ENCODE peak calls at places on chromosomes 4 and X, in nine cellular contexts. One of them, this sample, is unnamed.

GRCh38 chrX:10761447-10761846 is 141.1 kb upstream of the MID1 start:
- DNase-seq in upper lobe of right lung: no peak
- DNase-seq in NCI-H460: no peak
- DNase-seq in EL: no peak
- DNase-seq in NCI-H187: no peak
- DNase-seq in endothelial cell: no peak
- DNase-seq in GM20000: no peak
- DNase-seq in activated T-cell treated with anti-CD3 and anti-CD28 coated beads for 24 hours: no peak
- DNase-seq in activated gamma-delta T cell treated with Interleukin-2 at 50 U/mL for 16 hours: no peak
- DNase-seq in this sample: no peak

GRCh38 chr4:5069916-5070315 is 18.6 kb downstream of the STK32B start:
- DNase-seq in NCI-H460: no peak
- DNase-seq in upper lobe of right lung: no peak
- DNase-seq in NCI-H187: no peak
- DNase-seq in EL: no peak
- DNase-seq in GM20000: no peak
- DNase-seq in activated T-cell treated with anti-CD3 and anti-CD28 coated beads for 24 hours: no peak
- DNase-seq in activated gamma-delta T cell treated with Interleukin-2 at 50 U/mL for 16 hours: no peak
- DNase-seq in endothelial cell: no peak
- DNase-seq in this sample: no peak

GRCh38 chr4:25783943-25784342 is 78.8 kb downstream of the SEL1L3 start:
- DNase-seq in upper lobe of right lung: no peak
- DNase-seq in EL: no peak
- DNase-seq in NCI-H460: no peak
- DNase-seq in endothelial cell: no peak
- DNase-seq in NCI-H187: no peak
- DNase-seq in activated T-cell treated with anti-CD3 and anti-CD28 coated beads for 24 hours: no peak
- DNase-seq in GM20000: no peak
- DNase-seq in activated gamma-delta T cell treated with Interleukin-2 at 50 U/mL for 16 hours: no peak
- DNase-seq in this sample: no peak

GRCh38 chr4:156734965-156735895 is 236.4 kb downstream of the PDGFC start:
- DNase-seq in EL: peak
- DNase-seq in endothelial cell: no peak
- DNase-seq in upper lobe of right lung: no peak
- DNase-seq in NCI-H460: no peak
- DNase-seq in activated gamma-delta T cell treated with Interleukin-2 at 50 U/mL for 16 hours: no peak
- DNase-seq in GM20000: no peak
- DNase-seq in activated T-cell treated with anti-CD3 and anti-CD28 coated beads for 24 hours: no peak
- DNase-seq in NCI-H187: no peak
- DNase-seq in this sample: no peak

GRCh38 chr4:120509719-120510118 is 412.8 kb downstream of the PRDM5 start:
- DNase-seq in GM20000: no peak
- DNase-seq in activated T-cell treated with anti-CD3 and anti-CD28 coated beads for 24 hours: no peak
- DNase-seq in NCI-H187: no peak
- DNase-seq in endothelial cell: no peak
- DNase-seq in NCI-H460: no peak
- DNase-seq in EL: no peak
- DNase-seq in activated gamma-delta T cell treated with Interleukin-2 at 50 U/mL for 16 hours: no peak
- DNase-seq in upper lobe of right lung: no peak
- DNase-seq in this sample: no peak

GRCh38 chrX:154020500-154021115 is 906 bp upstream of the IRAK1 start:
- DNase-seq in GM20000: no peak
- DNase-seq in NCI-H187: no peak
- DNase-seq in EL: peak
- DNase-seq in upper lobe of right lung: no peak
- DNase-seq in NCI-H460: no peak
- DNase-seq in activated gamma-delta T cell treated with Interleukin-2 at 50 U/mL for 16 hours: no peak
- DNase-seq in activated T-cell treated with anti-CD3 and anti-CD28 coated beads for 24 hours: no peak
- DNase-seq in endothelial cell: no peak
- DNase-seq in this sample: no peak

GRCh38 chr4:153785830-153786721 is 2.8 kb downstream of the SFRP2 start:
- DNase-seq in upper lobe of right lung: no peak
- DNase-seq in EL: no peak
- DNase-seq in endothelial cell: no peak
- DNase-seq in activated gamma-delta T cell treated with Interleukin-2 at 50 U/mL for 16 hours: no peak
- DNase-seq in activated T-cell treated with anti-CD3 and anti-CD28 coated beads for 24 hours: no peak
- DNase-seq in GM20000: no peak
- DNase-seq in NCI-H187: no peak
- DNase-seq in NCI-H460: peak
- DNase-seq in this sample: no peak

GRCh38 chrX:48604701-48605100 is 7.4 kb downstream of the WDR13 start:
- DNase-seq in GM20000: no peak
- DNase-seq in NCI-H187: no peak
- DNase-seq in activated gamma-delta T cell treated with Interleukin-2 at 50 U/mL for 16 hours: no peak
- DNase-seq in upper lobe of right lung: no peak
- DNase-seq in endothelial cell: no peak
- DNase-seq in EL: no peak
- DNase-seq in NCI-H460: no peak
- DNase-seq in activated T-cell treated with anti-CD3 and anti-CD28 coated beads for 24 hours: no peak
- DNase-seq in this sample: no peak

GRCh38 chr4:2256781-2257191 is 5.1 kb downstream of the MXD4 start:
- DNase-seq in NCI-H460: no peak
- DNase-seq in upper lobe of right lung: peak
- DNase-seq in activated gamma-delta T cell treated with Interleukin-2 at 50 U/mL for 16 hours: no peak
- DNase-seq in endothelial cell: peak
- DNase-seq in GM20000: no peak
- DNase-seq in EL: no peak
- DNase-seq in NCI-H187: no peak
- DNase-seq in activated T-cell treated with anti-CD3 and anti-CD28 coated beads for 24 hours: no peak
- DNase-seq in this sample: no peak

GRCh38 chr4:108247511-108248088 is 78.9 kb upstream of the LEF1 start:
- DNase-seq in EL: no peak
- DNase-seq in activated T-cell treated with anti-CD3 and anti-CD28 coated beads for 24 hours: no peak
- DNase-seq in upper lobe of right lung: peak
- DNase-seq in endothelial cell: no peak
- DNase-seq in activated gamma-delta T cell treated with Interleukin-2 at 50 U/mL for 16 hours: no peak
- DNase-seq in NCI-H187: peak
- DNase-seq in GM20000: no peak
- DNase-seq in NCI-H460: no peak
- DNase-seq in this sample: no peak

GRCh38 chr4:14117575-14118228 is 490.2 kb upstream of the BOD1L1 start:
- DNase-seq in NCI-H187: no peak
- DNase-seq in activated T-cell treated with anti-CD3 and anti-CD28 coated beads for 24 hours: no peak
- DNase-seq in upper lobe of right lung: no peak
- DNase-seq in NCI-H460: no peak
- DNase-seq in EL: no peak
- DNase-seq in GM20000: no peak
- DNase-seq in endothelial cell: no peak
- DNase-seq in activated gamma-delta T cell treated with Interleukin-2 at 50 U/mL for 16 hours: no peak
- DNase-seq in this sample: peak

GRCh38 chr4:8015512-8015911 is 75.9 kb upstream of the AFAP1 start:
- DNase-seq in NCI-H187: no peak
- DNase-seq in activated gamma-delta T cell treated with Interleukin-2 at 50 U/mL for 16 hours: no peak
- DNase-seq in upper lobe of right lung: no peak
- DNase-seq in NCI-H460: peak
- DNase-seq in EL: peak
- DNase-seq in endothelial cell: no peak
- DNase-seq in GM20000: no peak
- DNase-seq in activated T-cell treated with anti-CD3 and anti-CD28 coated beads for 24 hours: no peak
- DNase-seq in this sample: no peak

GRCh38 chr4:6996481-6996880 is 46.7 kb upstream of the TADA2B start:
- DNase-seq in upper lobe of right lung: no peak
- DNase-seq in activated T-cell treated with anti-CD3 and anti-CD28 coated beads for 24 hours: no peak
- DNase-seq in GM20000: no peak
- DNase-seq in activated gamma-delta T cell treated with Interleukin-2 at 50 U/mL for 16 hours: no peak
- DNase-seq in endothelial cell: no peak
- DNase-seq in NCI-H460: no peak
- DNase-seq in EL: no peak
- DNase-seq in NCI-H187: no peak
- DNase-seq in this sample: no peak

GRCh38 chrX:83510466-83511181 is 2.5 kb downstream of the POU3F4 start:
- DNase-seq in endothelial cell: no peak
- DNase-seq in activated T-cell treated with anti-CD3 and anti-CD28 coated beads for 24 hours: no peak
- DNase-seq in GM20000: no peak
- DNase-seq in upper lobe of right lung: no peak
- DNase-seq in EL: no peak
- DNase-seq in NCI-H460: no peak
- DNase-seq in activated gamma-delta T cell treated with Interleukin-2 at 50 U/mL for 16 hours: no peak
- DNase-seq in NCI-H187: no peak
- DNase-seq in this sample: no peak

GRCh38 chr4:168831919-168832745 is 177.9 kb downstream of the CBR4 start:
- DNase-seq in NCI-H460: peak
- DNase-seq in activated T-cell treated with anti-CD3 and anti-CD28 coated beads for 24 hours: peak
- DNase-seq in NCI-H187: no peak
- DNase-seq in upper lobe of right lung: peak
- DNase-seq in activated gamma-delta T cell treated with Interleukin-2 at 50 U/mL for 16 hours: peak
- DNase-seq in endothelial cell: peak
- DNase-seq in GM20000: peak
- DNase-seq in EL: peak
- DNase-seq in this sample: no peak

GRCh38 chr4:177308125-177308524 is 1.5 kb upstream of the NEIL3 start:
- DNase-seq in NCI-H460: peak
- DNase-seq in activated gamma-delta T cell treated with Interleukin-2 at 50 U/mL for 16 hours: no peak
- DNase-seq in upper lobe of right lung: no peak
- DNase-seq in NCI-H187: no peak
- DNase-seq in EL: peak
- DNase-seq in activated T-cell treated with anti-CD3 and anti-CD28 coated beads for 24 hours: no peak
- DNase-seq in endothelial cell: no peak
- DNase-seq in GM20000: no peak
- DNase-seq in this sample: no peak

GRCh38 chr4:168200685-168201084 is 108.3 kb downstream of the ANXA10 start:
- DNase-seq in EL: no peak
- DNase-seq in upper lobe of right lung: no peak
- DNase-seq in endothelial cell: no peak
- DNase-seq in activated T-cell treated with anti-CD3 and anti-CD28 coated beads for 24 hours: no peak
- DNase-seq in activated gamma-delta T cell treated with Interleukin-2 at 50 U/mL for 16 hours: no peak
- DNase-seq in NCI-H187: no peak
- DNase-seq in GM20000: no peak
- DNase-seq in NCI-H460: no peak
- DNase-seq in this sample: no peak

GRCh38 chr4:88753658-88754431 is 56.2 kb upstream of the NAP1L5 start:
- DNase-seq in NCI-H460: no peak
- DNase-seq in EL: no peak
- DNase-seq in activated gamma-delta T cell treated with Interleukin-2 at 50 U/mL for 16 hours: no peak
- DNase-seq in endothelial cell: no peak
- DNase-seq in GM20000: no peak
- DNase-seq in activated T-cell treated with anti-CD3 and anti-CD28 coated beads for 24 hours: no peak
- DNase-seq in upper lobe of right lung: no peak
- DNase-seq in NCI-H187: no peak
- DNase-seq in this sample: no peak

GRCh38 chrX:151703487-151703886 is 8.2 kb downstream of the PRRG3 start:
- DNase-seq in NCI-H187: no peak
- DNase-seq in NCI-H460: no peak
- DNase-seq in endothelial cell: no peak
- DNase-seq in EL: no peak
- DNase-seq in activated T-cell treated with anti-CD3 and anti-CD28 coated beads for 24 hours: no peak
- DNase-seq in GM20000: no peak
- DNase-seq in activated gamma-delta T cell treated with Interleukin-2 at 50 U/mL for 16 hours: no peak
- DNase-seq in upper lobe of right lung: no peak
- DNase-seq in this sample: no peak

GRCh38 chr4:38154681-38155588 is 194.7 kb downstream of the PTTG2 start:
- DNase-seq in EL: no peak
- DNase-seq in upper lobe of right lung: peak
- DNase-seq in NCI-H460: no peak
- DNase-seq in NCI-H187: no peak
- DNase-seq in activated T-cell treated with anti-CD3 and anti-CD28 coated beads for 24 hours: no peak
- DNase-seq in activated gamma-delta T cell treated with Interleukin-2 at 50 U/mL for 16 hours: no peak
- DNase-seq in GM20000: no peak
- DNase-seq in endothelial cell: no peak
- DNase-seq in this sample: no peak

GRCh38 chr4:158964728-158965124 is 138.2 kb upstream of the RAPGEF2 start:
- DNase-seq in endothelial cell: no peak
- DNase-seq in activated T-cell treated with anti-CD3 and anti-CD28 coated beads for 24 hours: no peak
- DNase-seq in GM20000: no peak
- DNase-seq in EL: no peak
- DNase-seq in upper lobe of right lung: no peak
- DNase-seq in activated gamma-delta T cell treated with Interleukin-2 at 50 U/mL for 16 hours: no peak
- DNase-seq in NCI-H460: no peak
- DNase-seq in NCI-H187: no peak
- DNase-seq in this sample: no peak

GRCh38 chr4:55248756-55249155 is 97.3 kb upstream of the SRD5A3 start:
- DNase-seq in upper lobe of right lung: no peak
- DNase-seq in activated gamma-delta T cell treated with Interleukin-2 at 50 U/mL for 16 hours: no peak
- DNase-seq in NCI-H460: no peak
- DNase-seq in EL: no peak
- DNase-seq in NCI-H187: no peak
- DNase-seq in GM20000: no peak
- DNase-seq in activated T-cell treated with anti-CD3 and anti-CD28 coated beads for 24 hours: no peak
- DNase-seq in endothelial cell: no peak
- DNase-seq in this sample: no peak

GRCh38 chr4:81032805-81033684 is 2.5 kb downstream of the BMP3 start:
- DNase-seq in activated gamma-delta T cell treated with Interleukin-2 at 50 U/mL for 16 hours: no peak
- DNase-seq in GM20000: no peak
- DNase-seq in activated T-cell treated with anti-CD3 and anti-CD28 coated beads for 24 hours: no peak
- DNase-seq in NCI-H187: peak
- DNase-seq in endothelial cell: no peak
- DNase-seq in upper lobe of right lung: no peak
- DNase-seq in EL: no peak
- DNase-seq in NCI-H460: no peak
- DNase-seq in this sample: no peak